ENCODE peak calls at places on chromosomes 11 and 22, in ten cellular contexts. B is stimulated activated CD8-positive, alpha-beta memory T cell treated with anti-CD3 and anti-CD28 coated beads, Interleukin-15, amount 100 ng/mL, for 4 hours; L is NCI-H1092 treated with DMSO at 0.1 percent for 48 hours; T is NCI-H1105; A is AG08395; I is activated T-helper 9 cell treated with anti-CD3 and anti-CD28 coated beads, Interleukin-2, amount 50 U/mL, for 16 hours; K is HFFc6; U is Karpas-422; N is small intestine; M is Right ventricle myocardium superior. R is an unnamed sample.

GRCh38 chr11:71331631-71332030 is 79.3 kb upstream of the SHANK2 start:
- DNase-seq in N (no peak), I (no peak), U (no peak), A (no peak), M (no peak), K (no peak), T (no peak), L (no peak), B (no peak), R (no peak)

GRCh38 chr11:121567988-121568387 is 115.2 kb upstream of the SORL1-AS1 start:
- DNase-seq in K (no peak), U (no peak), M (no peak), I (no peak), L (no peak), T (no peak), B (no peak), N (no peak), A (no peak), R (no peak)

GRCh38 chr22:25876871-25877270 is 134.9 kb downstream of the MYO18B start:
- DNase-seq in B (no peak), U (peak), A (no peak), M (no peak), K (no peak), I (no peak), N (no peak), T (no peak), L (no peak), R (no peak)

GRCh38 chr22:35552186-35552842 is 11.7 kb downstream of the RASD2 start:
- DNase-seq in B (peak), U (peak), I (peak), T (no peak), A (peak), M (no peak), K (no peak), L (no peak), N (peak), R (no peak)

GRCh38 chr11:128776434-128777284 is 82.8 kb downstream of the FLI1 start:
- DNase-seq in M (peak), L (no peak), T (no peak), B (no peak), A (no peak), N (peak), K (no peak), U (peak), I (peak), R (no peak)

GRCh38 chr11:61967924-61968757 is 707 bp upstream of the FTH1 start:
- DNase-seq in I (peak), N (peak), T (peak), K (no peak), M (peak), U (peak), L (peak), A (no peak), B (no peak), R (no peak)

GRCh38 chr11:35355102-35355749 is 64.1 kb downstream of the SLC1A2 start:
- DNase-seq in T (no peak), B (no peak), A (no peak), L (no peak), U (no peak), I (no peak), M (no peak), N (no peak), K (no peak), R (no peak)

GRCh38 chr11:108501396-108501795 is 3.2 kb upstream of the POGLUT3 start:
- DNase-seq in B (no peak), L (no peak), U (no peak), K (peak), I (no peak), A (peak), T (no peak), N (no peak), M (no peak), R (no peak)

GRCh38 chr22:45450931-45451651 is 37.6 kb downstream of the RIBC2 start:
- DNase-seq in T (no peak), A (peak), M (peak), B (no peak), N (no peak), L (no peak), U (no peak), I (no peak), K (peak), R (peak)

GRCh38 chr22:38953577-38954413 is 3.6 kb upstream of the APOBEC3A start:
- DNase-seq in A (no peak), I (peak), N (peak), L (no peak), K (no peak), U (no peak), M (no peak), T (no peak), B (peak), R (no peak)

GRCh38 chr22:20011123-20011992 is 5.3 kb downstream of the ARVCF start:
- DNase-seq in N (no peak), A (no peak), B (no peak), L (no peak), I (no peak), U (no peak), M (peak), T (no peak), K (no peak), R (no peak)

GRCh38 chr11:75475767-75476650 is 43.0 kb upstream of the KLHL35 start:
- DNase-seq in I (no peak), T (no peak), N (peak), B (no peak), U (peak), L (peak), A (peak), K (no peak), M (peak), R (no peak)

GRCh38 chr11:2551131-2551530 is 106.3 kb downstream of the KCNQ1 start:
- DNase-seq in L (no peak), M (peak), K (no peak), T (no peak), N (no peak), I (no peak), A (no peak), B (no peak), U (no peak), R (no peak)

GRCh38 chr22:33352768-33353167 is 294.6 kb upstream of the SYN3 start:
- DNase-seq in B (no peak), U (no peak), L (no peak), N (no peak), T (no peak), K (no peak), M (no peak), I (no peak), A (no peak), R (no peak)

GRCh38 chr22:37855462-37855861 is 6.2 kb downstream of the EIF3L start:
- DNase-seq in M (no peak), L (no peak), B (no peak), T (no peak), I (no peak), K (no peak), N (no peak), A (no peak), U (no peak), R (no peak)

GRCh38 chr11:35337919-35338316 is 81.4 kb downstream of the SLC1A2 start:
- DNase-seq in M (no peak), B (no peak), A (no peak), L (no peak), I (no peak), U (no peak), K (peak), T (no peak), N (no peak), R (no peak)

GRCh38 chr22:48577014-48577690 is 1250.5 kb downstream of the BRD1 start:
- DNase-seq in L (no peak), A (no peak), N (no peak), K (no peak), I (no peak), M (no peak), T (peak), B (no peak), U (no peak), R (no peak)

GRCh38 chr11:133928628-133929059 is 28.1 kb downstream of the IGSF9B start:
- DNase-seq in M (no peak), N (no peak), L (no peak), B (peak), K (no peak), T (peak), A (peak), I (no peak), U (no peak), R (no peak)

GRCh38 chr11:108516125-108516524 is 17.9 kb upstream of the POGLUT3 start:
- DNase-seq in L (no peak), T (no peak), U (no peak), K (no peak), B (no peak), A (no peak), M (no peak), I (no peak), N (no peak), R (no peak)

GRCh38 chr11:69877235-69877634 is 58.0 kb upstream of the FGF3 start:
- DNase-seq in N (no peak), I (no peak), T (no peak), K (no peak), L (no peak), U (no peak), A (no peak), B (no peak), M (no peak), R (no peak)

GRCh38 chr22:19376971-19377370 is 54.6 kb downstream of the HIRA start:
- DNase-seq in N (no peak), A (no peak), U (no peak), B (no peak), L (no peak), T (no peak), M (no peak), I (no peak), K (no peak), R (no peak)

GRCh38 chr11:117231637-117232021 is 244 bp downstream of the PCSK7 start:
- DNase-seq in K (no peak), B (no peak), N (no peak), M (no peak), T (no peak), A (no peak), U (no peak), L (no peak), I (no peak), R (no peak)

GRCh38 chr22:36377022-36377631 is 10.6 kb downstream of the MYH9 start:
- DNase-seq in N (peak), B (no peak), A (no peak), M (no peak), U (no peak), I (no peak), L (no peak), K (no peak), T (no peak), R (no peak)

GRCh38 chr11:11510939-11511338 is 110.9 kb downstream of the GALNT18 start:
- DNase-seq in L (peak), B (no peak), N (no peak), M (no peak), U (no peak), K (no peak), T (peak), A (no peak), I (no peak), R (no peak)

GRCh38 chr11:73361953-73362776 is 14.0 kb upstream of the RELT start:
- DNase-seq in K (no peak), M (no peak), U (peak), A (no peak), B (no peak), T (no peak), L (no peak), I (no peak), N (no peak), R (no peak)

GRCh38 chr22:49158741-49159564 is 668.7 kb downstream of the BRD1 start:
- DNase-seq in K (no peak), U (no peak), T (no peak), N (no peak), L (no peak), I (no peak), A (no peak), M (no peak), B (no peak), R (no peak)

GRCh38 chr22:43436536-43437267 is 24.9 kb downstream of the MPPED1 start:
- DNase-seq in K (no peak), B (no peak), N (no peak), T (no peak), L (no peak), I (no peak), M (no peak), U (no peak), A (no peak), R (no peak)

GRCh38 chr11:129375731-129376657 is at the start of gene BARX2:
- DNase-seq in U (no peak), K (peak), L (peak), I (no peak), N (peak), B (no peak), M (no peak), A (peak), T (peak), R (no peak)

GRCh38 chr22:29478326-29479276 is 1.4 kb upstream of the NEFH start:
- DNase-seq in M (no peak), A (peak), I (no peak), U (peak), B (no peak), N (no peak), T (no peak), K (no peak), L (peak), R (no peak)

GRCh38 chr11:118715837-118716260 is 36.4 kb upstream of the TREH start:
- DNase-seq in K (no peak), B (no peak), I (no peak), L (no peak), T (no peak), N (peak), U (no peak), M (no peak), A (no peak), R (no peak)

R was measured in GM04503.